ENCODE peak calls at places on chromosomes 11 and 22, in nine cellular contexts. J is T-helper 1 cell; W is effector CD4-positive, alpha-beta T cell; Y is activated CD4-positive, alpha-beta T cell treated with anti-CD3 and anti-CD28 coated beads for 1 hour; V is Panc1; M is amygdala; B is lower leg skin; H is Ammon's horn; F is adipocyte. Q is an unnamed sample.

GRCh38 chr11:21472256-21472655 is 720.6 kb upstream of the ANO5 start:
- DNase-seq in V (no peak), W (no peak), M (no peak), B (no peak), J (no peak), F (no peak), H (no peak), Y (no peak), Q (no peak)

GRCh38 chr11:68396526-68396925 is 64.0 kb upstream of the PPP6R3 start:
- DNase-seq in F (no peak), B (no peak), M (no peak), H (no peak), W (no peak), V (no peak), J (no peak), Y (no peak), Q (no peak)

GRCh38 chr22:17576475-17576874 is 13.2 kb downstream of the SLC25A18 start:
- DNase-seq in F (peak), B (peak), H (no peak), W (no peak), V (no peak), Y (no peak), M (no peak), J (no peak), Q (no peak)

GRCh38 chr11:19676508-19677379 is 35.9 kb upstream of the NAV2 start:
- DNase-seq in J (no peak), Y (no peak), V (no peak), H (peak), B (no peak), F (no peak), W (no peak), M (no peak), Q (peak)

GRCh38 chr11:93567406-93567819 is 24.2 kb upstream of the SMCO4 start:
- DNase-seq in F (no peak), V (no peak), W (no peak), J (no peak), M (peak), H (peak), B (peak), Y (no peak), Q (no peak)

GRCh38 chr11:128889657-128890213 is 1.4 kb upstream of the KCNJ5 start:
- DNase-seq in B (no peak), M (no peak), J (no peak), V (no peak), H (no peak), F (no peak), W (no peak), Y (no peak), Q (no peak)

GRCh38 chr22:49577168-49578060 is 250.3 kb downstream of the BRD1 start:
- DNase-seq in J (no peak), B (no peak), F (no peak), H (no peak), M (no peak), Y (no peak), W (no peak), V (no peak), Q (no peak)

GRCh38 chr22:41512421-41513194 is 31.7 kb downstream of the POLR3H start:
- DNase-seq in F (peak), V (no peak), H (no peak), Y (no peak), W (no peak), B (no peak), J (no peak), M (no peak), Q (no peak)

GRCh38 chr22:38504731-38505594 is 1.1 kb downstream of the DDX17 start:
- DNase-seq in F (peak), J (peak), M (no peak), Y (peak), B (no peak), H (no peak), W (peak), V (no peak), Q (no peak)

GRCh38 chr11:10460611-10461275 is 5.7 kb downstream of the AMPD3 start:
- DNase-seq in H (no peak), M (no peak), J (no peak), F (no peak), W (no peak), Y (no peak), B (no peak), V (no peak), Q (no peak)

GRCh38 chr11:101169944-101170343 is 40.3 kb upstream of the PGR start:
- DNase-seq in Y (no peak), H (no peak), M (no peak), W (no peak), J (no peak), B (no peak), F (no peak), V (no peak), Q (no peak)

GRCh38 chr11:38990841-38991240 is 2392.8 kb upstream of the RAG2 start:
- DNase-seq in F (no peak), B (no peak), V (no peak), Y (no peak), W (no peak), J (no peak), M (no peak), H (no peak), Q (no peak)

GRCh38 chr11:72226701-72227100 is 2.1 kb downstream of the INPPL1 start:
- DNase-seq in V (no peak), F (no peak), M (no peak), Y (no peak), W (no peak), B (no peak), H (no peak), J (no peak), Q (no peak)

GRCh38 chr11:10350341-10350740 is 45.5 kb downstream of the ADM start:
- DNase-seq in F (peak), B (no peak), W (no peak), M (no peak), V (no peak), J (no peak), H (no peak), Y (no peak), Q (no peak)

GRCh38 chr11:72308226-72309073 is 64.5 kb upstream of the PHOX2A start:
- DNase-seq in J (no peak), V (no peak), B (no peak), M (no peak), Y (no peak), W (no peak), H (peak), F (peak), Q (peak)

Q was measured in head of caudate nucleus.